ENCODE peak calls at places on chromosomes 11 and 22, in four cellular contexts. C is naive thymus-derived CD8-positive, alpha-beta T cell; B is NCI-H1092 treated with DMSO at 0.1 percent for 48 hours; U is glutamatergic neuron. F is an unnamed sample.

GRCh38 chr22:24186352-24186740 is 5.1 kb downstream of the SUSD2 start:
- DNase-seq in C (no peak), U (no peak), B (no peak), F (no peak)

GRCh38 chr11:4808476-4808875 is 4.3 kb upstream of the OR52R1 start:
- DNase-seq in U (no peak), C (no peak), B (no peak), F (no peak)

GRCh38 chr11:19646308-19646707 is 66.3 kb upstream of the NAV2 start:
- DNase-seq in B (no peak), C (no peak), U (no peak), F (no peak)

GRCh38 chr11:133500936-133501335 is 31.4 kb downstream of the OPCML start:
- DNase-seq in U (no peak), B (no peak), C (no peak), F (no peak)

GRCh38 chr11:47912843-47913437 is 64.8 kb upstream of the NUP160 start:
- DNase-seq in C (no peak), U (no peak), B (no peak), F (no peak)

GRCh38 chr22:21626073-21626734 is 3.6 kb downstream of the YDJC start:
- DNase-seq in C (no peak), B (no peak), U (no peak), F (no peak)

GRCh38 chr22:26170795-26171194 is 1.5 kb downstream of the SEZ6L start:
- DNase-seq in U (peak), C (no peak), B (peak), F (peak)

GRCh38 chr11:22884268-22884667 is 24.0 kb upstream of the CCDC179 start:
- DNase-seq in B (no peak), C (no peak), U (no peak), F (no peak)

GRCh38 chr11:96158126-96158525 is 184.9 kb downstream of the MAML2 start:
- DNase-seq in U (no peak), B (no peak), C (no peak), F (no peak)

F was measured in NCI-H69.